ENCODE peak calls at places on chromosomes 3 and 15, in five cellular contexts. One of them, this sample, is unnamed. For H3K4me1, the result is how much of the 10 kb centered on the place peaks cover.

GRCh38 chr15:56910801-56911200 is 7.6 kb upstream of the TCF12 start:
- DNase-seq in HepG2: no peak
- DNase-seq in K562: no peak
- DNase-seq in GM12878: no peak
- DNase-seq in H1: no peak
- DNase-seq in this sample: peak

GRCh38 chr15:51380999-51381806 is 39.7 kb downstream of the GLDN start:
- DNase-seq in K562: peak
- DNase-seq in HepG2: peak
- DNase-seq in GM12878: peak
- DNase-seq in H1: peak
- DNase-seq in this sample: peak

GRCh38 chr3:138457863-138458735 is 23.7 kb downstream of the ESYT3 start:
- DNase-seq in H1: no peak
- DNase-seq in HepG2: no peak
- DNase-seq in K562: no peak
- DNase-seq in GM12878: no peak
- DNase-seq in this sample: no peak

GRCh38 chr3:13274874-13275332 is 145.2 kb downstream of the NUP210 start:
- DNase-seq in HepG2: no peak
- DNase-seq in GM12878: no peak
- DNase-seq in H1: no peak
- DNase-seq in K562: no peak
- DNase-seq in this sample: no peak

GRCh38 chr3:172512363-172512762 is 10.9 kb downstream of the TNFSF10 start:
- DNase-seq in GM12878: peak
- DNase-seq in H1: no peak
- DNase-seq in K562: peak
- DNase-seq in HepG2: no peak
- DNase-seq in this sample: no peak

GRCh38 chr15:81341351-81341750 is 17.4 kb upstream of the STARD5 start:
- DNase-seq in K562: no peak
- DNase-seq in GM12878: no peak
- DNase-seq in H1: peak
- DNase-seq in HepG2: no peak
- DNase-seq in this sample: no peak

GRCh38 chr3:15743587-15744009 is 54.2 kb downstream of the ANKRD28 start:
- DNase-seq in GM12878: no peak
- DNase-seq in HepG2: no peak
- DNase-seq in K562: peak
- DNase-seq in H1: no peak
- DNase-seq in this sample: no peak

GRCh38 chr3:160921020-160921635 is 165.1 kb downstream of the PPM1L start:
- DNase-seq in H1: no peak
- DNase-seq in GM12878: no peak
- DNase-seq in HepG2: peak
- DNase-seq in K562: peak
- DNase-seq in this sample: peak

GRCh38 chr3:41199866-41200668 is 762 bp downstream of the CTNNB1 start:
- DNase-seq in GM12878: no peak
- DNase-seq in K562: peak
- DNase-seq in H1: no peak
- DNase-seq in HepG2: no peak
- DNase-seq in this sample: peak

GRCh38 chr3:168850109-168850508 is 754.4 kb upstream of the GOLIM4 start:
- DNase-seq in HepG2: no peak
- DNase-seq in H1: no peak
- DNase-seq in K562: no peak
- DNase-seq in GM12878: no peak
- DNase-seq in this sample: no peak

GRCh38 chr3:54628888-54629368 is 298.9 kb downstream of the LRTM1 start:
- DNase-seq in K562: no peak
- DNase-seq in GM12878: no peak
- DNase-seq in HepG2: no peak
- DNase-seq in H1: peak
- DNase-seq in this sample: no peak

GRCh38 chr15:34266751-34267150 is 41.9 kb downstream of the EMC4 start:
- DNase-seq in K562: no peak
- DNase-seq in HepG2: no peak
- DNase-seq in H1: no peak
- DNase-seq in GM12878: no peak
- DNase-seq in this sample: no peak

GRCh38 chr3:172760406-172760805 is 9.9 kb downstream of the ECT2 start:
- DNase-seq in H1: no peak
- DNase-seq in K562: no peak
- DNase-seq in HepG2: no peak
- DNase-seq in GM12878: no peak
- DNase-seq in this sample: no peak

GRCh38 chr3:14957163-14957562 is 9.8 kb downstream of the NR2C2 start:
- DNase-seq in H1: no peak
- DNase-seq in GM12878: no peak
- DNase-seq in HepG2: no peak
- DNase-seq in K562: no peak
- DNase-seq in this sample: no peak

GRCh38 chr3:187963677-187964385 is 190.1 kb upstream of the LPP start:
- DNase-seq in K562: no peak
- DNase-seq in HepG2: no peak
- DNase-seq in GM12878: no peak
- DNase-seq in H1: no peak
- DNase-seq in this sample: no peak

GRCh38 chr3:25226747-25227146 is 201.3 kb upstream of the RARB start:
- DNase-seq in H1: no peak
- DNase-seq in HepG2: no peak
- DNase-seq in GM12878: no peak
- DNase-seq in K562: no peak
- DNase-seq in this sample: no peak

GRCh38 chr3:55327131-55327920 is 159.8 kb downstream of the WNT5A start:
- DNase-seq in HepG2: no peak
- DNase-seq in K562: no peak
- DNase-seq in GM12878: no peak
- DNase-seq in H1: no peak
- DNase-seq in this sample: no peak

GRCh38 chr15:100716456-100717085 is 114.2 kb downstream of the ASB7 start:
- DNase-seq in K562: no peak
- DNase-seq in GM12878: no peak
- DNase-seq in H1: no peak
- DNase-seq in HepG2: no peak
- DNase-seq in this sample: no peak
- TF ChIP-seq CREB1 in K562: no peak
- TF ChIP-seq CREB1 in GM12878: no peak
- TF ChIP-seq CREB1 in H1: no peak
- TF ChIP-seq CREB1 in HepG2: no peak
- TF ChIP-seq CREB1 in this sample: no peak

GRCh38 chr3:12191559-12191958 is 32.8 kb upstream of the TIMP4 start:
- DNase-seq in HepG2: no peak
- DNase-seq in K562: no peak
- DNase-seq in H1: no peak
- DNase-seq in GM12878: no peak
- DNase-seq in this sample: no peak
- H3K4me1 ChIP-seq in HepG2: under half
- H3K4me1 ChIP-seq in K562: under half
- H3K4me1 ChIP-seq in H1: under half
- H3K4me1 ChIP-seq in GM12878: under half
- H3K4me1 ChIP-seq in this sample: under half

GRCh38 chr3:142886938-142887337 is 1.9 kb downstream of the PCOLCE2 start:
- DNase-seq in K562: peak
- DNase-seq in HepG2: no peak
- DNase-seq in H1: no peak
- DNase-seq in GM12878: no peak
- DNase-seq in this sample: no peak
- TF ChIP-seq CREB1 in K562: no peak
- TF ChIP-seq CREB1 in HepG2: no peak
- TF ChIP-seq CREB1 in H1: no peak
- TF ChIP-seq CREB1 in GM12878: no peak
- TF ChIP-seq CREB1 in this sample: no peak

DNA sequence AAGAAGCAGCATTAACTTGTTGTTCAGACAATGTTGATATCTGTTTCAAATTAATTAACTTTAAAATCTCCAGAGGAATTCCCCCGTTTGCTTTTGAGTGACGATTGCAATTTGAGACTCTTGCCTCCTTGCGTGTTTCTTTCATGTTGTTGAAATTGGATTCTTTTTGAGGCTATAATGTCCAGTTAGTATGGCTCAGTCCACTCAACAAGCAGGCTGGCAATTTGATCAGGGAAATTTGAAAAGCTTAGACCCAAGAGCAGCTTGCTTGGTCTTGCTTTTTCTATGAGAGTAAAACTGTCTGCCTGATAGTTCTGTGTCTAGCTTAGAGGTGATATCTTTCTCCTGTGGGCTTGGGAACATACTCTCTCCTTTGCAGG is 2.0 kb downstream of the ARID3B start:
- DNase-seq in GM12878: no peak
- DNase-seq in HepG2: no peak
- DNase-seq in H1: no peak
- DNase-seq in K562: no peak
- DNase-seq in this sample: no peak
- H3K4me1 ChIP-seq in GM12878: under half
- H3K4me1 ChIP-seq in HepG2: under half
- H3K4me1 ChIP-seq in H1: under half
- H3K4me1 ChIP-seq in K562: under half
- H3K4me1 ChIP-seq in this sample: under half

GRCh38 chr3:139564290-139564861 is 24.8 kb upstream of the RBP1 start:
- DNase-seq in K562: peak
- DNase-seq in HepG2: no peak
- DNase-seq in GM12878: no peak
- DNase-seq in H1: no peak
- DNase-seq in this sample: peak
- TF ChIP-seq CREB1 in K562: no peak
- TF ChIP-seq CREB1 in HepG2: no peak
- TF ChIP-seq CREB1 in GM12878: no peak
- TF ChIP-seq CREB1 in H1: no peak
- TF ChIP-seq CREB1 in this sample: no peak

DNA sequence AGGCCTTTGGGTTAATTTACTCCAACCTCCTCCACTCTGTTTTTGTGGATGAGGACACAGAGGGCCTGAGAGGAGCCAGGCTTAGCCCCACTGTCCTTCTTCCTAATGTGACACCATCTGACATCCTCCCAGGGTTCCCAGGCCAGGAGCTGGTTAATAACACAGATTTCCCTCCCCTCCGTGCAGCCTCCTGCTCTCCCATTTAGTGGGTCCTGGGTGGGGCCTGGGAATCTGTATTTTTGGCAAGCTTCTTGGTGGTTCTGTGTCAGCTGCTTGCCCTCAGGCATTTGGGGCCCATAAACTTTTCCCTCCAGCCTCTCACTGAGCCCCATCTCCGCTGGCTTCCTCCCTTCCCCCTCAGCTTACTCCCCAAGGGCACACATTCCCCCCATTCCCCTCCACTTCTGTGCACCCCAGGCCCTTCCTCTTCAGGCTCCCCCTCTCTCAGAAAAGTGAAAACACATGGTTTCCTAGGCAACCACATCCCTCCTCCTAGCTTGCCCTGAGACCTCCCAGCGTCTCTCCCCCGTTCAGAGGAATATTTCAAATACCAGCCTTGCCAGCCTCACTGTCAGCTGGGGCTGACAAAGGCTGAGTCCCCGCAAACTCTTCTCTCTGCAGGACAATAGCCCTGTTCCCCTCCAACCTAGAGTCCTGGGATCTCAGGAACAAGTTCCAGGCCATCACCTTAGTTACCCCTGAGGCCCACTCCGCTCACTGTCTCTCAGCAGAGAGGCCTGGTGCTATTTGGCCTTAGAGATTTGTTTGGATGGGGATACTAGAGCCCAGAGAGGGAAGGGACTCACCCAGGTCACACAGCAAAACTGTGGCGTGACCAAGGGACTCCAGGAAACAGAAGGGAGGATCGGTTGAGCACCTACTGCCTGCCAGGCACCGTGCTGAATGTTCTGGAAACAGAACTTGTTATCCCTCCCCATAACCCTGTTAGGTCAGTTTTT is 44.7 kb upstream of the SMAD6 start:
- DNase-seq in K562: no peak
- DNase-seq in GM12878: no peak
- DNase-seq in HepG2: no peak
- DNase-seq in H1: peak
- DNase-seq in this sample: peak
- H3K4me1 ChIP-seq in K562: half or more
- H3K4me1 ChIP-seq in GM12878: under half
- H3K4me1 ChIP-seq in HepG2: under half
- H3K4me1 ChIP-seq in H1: under half
- H3K4me1 ChIP-seq in this sample: under half

GRCh38 chr15:91200101-91200754 is 100.2 kb downstream of the SV2B start:
- DNase-seq in K562: no peak
- DNase-seq in HepG2: no peak
- DNase-seq in H1: no peak
- DNase-seq in GM12878: no peak
- DNase-seq in this sample: no peak

GRCh38 chr15:91199511-91199910 is 99.5 kb downstream of the SV2B start:
- DNase-seq in K562: no peak
- DNase-seq in HepG2: no peak
- DNase-seq in H1: peak
- DNase-seq in GM12878: no peak
- DNase-seq in this sample: no peak

GRCh38 chr15:91202510-91202909 is 102.5 kb downstream of the SV2B start:
- DNase-seq in GM12878: no peak
- DNase-seq in H1: no peak
- DNase-seq in HepG2: no peak
- DNase-seq in K562: no peak
- DNase-seq in this sample: no peak

GRCh38 chr15:91208366-91208765 is 108.3 kb downstream of the SV2B start:
- DNase-seq in K562: no peak
- DNase-seq in GM12878: no peak
- DNase-seq in H1: no peak
- DNase-seq in HepG2: no peak
- DNase-seq in this sample: no peak

DNA sequence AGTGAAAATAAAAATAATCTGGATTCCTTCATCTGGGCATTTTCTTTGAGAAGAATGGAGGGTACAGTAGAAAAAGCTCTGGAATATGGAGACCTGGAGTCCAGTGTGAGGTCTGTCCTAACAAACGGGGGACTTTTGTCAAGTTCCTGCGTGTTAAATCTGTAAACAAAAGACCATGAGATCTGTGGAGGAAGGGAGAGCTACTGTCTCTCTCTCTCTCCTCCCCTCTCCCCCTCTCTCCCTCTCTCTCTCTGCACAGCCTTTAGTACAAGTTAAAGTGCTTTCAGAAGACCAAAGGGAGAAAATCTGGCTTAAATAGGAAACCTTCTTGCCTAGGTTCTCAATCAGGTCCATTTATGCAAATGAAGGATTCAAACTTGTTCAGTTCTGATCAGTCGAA is 103.6 kb downstream of the SV2B start:
- DNase-seq in GM12878: no peak
- DNase-seq in HepG2: no peak
- DNase-seq in H1: no peak
- DNase-seq in K562: no peak
- DNase-seq in this sample: no peak
- TF ChIP-seq CREB1 in GM12878: no peak
- TF ChIP-seq CREB1 in HepG2: no peak
- TF ChIP-seq CREB1 in H1: no peak
- TF ChIP-seq CREB1 in K562: no peak
- TF ChIP-seq CREB1 in this sample: no peak